ENCODE peak calls at places on chromosome 21, in nine cellular contexts. R is activated CD4-positive, alpha-beta T cell treated with anti-CD3 and anti-CD28 coated beads for 24 hours; B is NCI-H460; I is stimulated activated CD4-positive, alpha-beta T cell treated with anti-CD3 and anti-CD28 coated beads, TNF-alpha, amount 100 ng/mL, for 4 hours; H is cardiac muscle cell; A is GF-D8; V is caudate nucleus; K is ELF-1; U is GM18507. L is an unnamed sample.

GRCh38 chr21:45318146-45318555 is 30.5 kb upstream of the POFUT2 start:
- DNase-seq in R (no peak), B (no peak), I (no peak), H (no peak), A (no peak), V (no peak), K (no peak), U (no peak), L (no peak)

GRCh38 chr21:35974801-35975200 is 85.5 kb downstream of the SETD4 start:
- DNase-seq in R (no peak), B (peak), I (no peak), H (peak), A (no peak), V (no peak), K (no peak), U (no peak), L (no peak)

GRCh38 chr21:40844935-40845334 is 2.0 kb downstream of the DSCAM start:
- DNase-seq in R (no peak), B (no peak), I (no peak), H (no peak), A (no peak), V (no peak), K (no peak), U (no peak), L (no peak)

GRCh38 chr21:23930565-23930964 is 1676.7 kb downstream of the MRPL39 start:
- DNase-seq in R (no peak), B (no peak), I (no peak), H (no peak), A (no peak), V (no peak), K (no peak), U (no peak), L (no peak)

GRCh38 chr21:41168391-41169257 is 664 bp downstream of the BACE2 start:
- DNase-seq in R (no peak), B (no peak), I (no peak), H (peak), A (no peak), V (peak), K (no peak), U (no peak), L (no peak)

GRCh38 chr21:39030127-39030884 is 152.9 kb downstream of the PSMG1 start:
- DNase-seq in R (no peak), B (no peak), I (no peak), H (no peak), A (no peak), V (no peak), K (peak), U (no peak), L (no peak)

GRCh38 chr21:41604583-41605041 is 96.7 kb upstream of the TMPRSS2 start:
- DNase-seq in R (no peak), B (no peak), I (no peak), H (no peak), A (no peak), V (no peak), K (peak), U (no peak), L (no peak)

GRCh38 chr21:44907966-44908364 is 12.7 kb downstream of the ITGB2 start:
- DNase-seq in R (no peak), B (no peak), I (no peak), H (peak), A (peak), V (no peak), K (no peak), U (no peak), L (no peak)

GRCh38 chr21:32800056-32800455 is 28.5 kb upstream of the PAXBP1 start:
- DNase-seq in R (no peak), B (no peak), I (no peak), H (no peak), A (no peak), V (no peak), K (no peak), U (no peak), L (no peak)

GRCh38 chr21:33901421-33902288 is 13.9 kb downstream of the ATP5PO start:
- DNase-seq in R (no peak), B (peak), I (no peak), H (peak), A (peak), V (no peak), K (peak), U (no peak), L (no peak)

GRCh38 chr21:17577701-17578100 is 35.0 kb downstream of the BTG3 start:
- DNase-seq in R (no peak), B (no peak), I (no peak), H (no peak), A (no peak), V (no peak), K (no peak), U (no peak), L (no peak)

GRCh38 chr21:21714396-21714795 is 716.2 kb downstream of the NCAM2 start:
- DNase-seq in R (no peak), B (no peak), I (no peak), H (peak), A (no peak), V (no peak), K (no peak), U (no peak), L (no peak)

GRCh38 chr21:14526816-14527689 is 19.1 kb downstream of the SAMSN1 start:
- DNase-seq in R (no peak), B (no peak), I (no peak), H (no peak), A (peak), V (no peak), K (no peak), U (no peak), L (no peak)